ENCODE peak calls at places on chromosome 11, in six cellular contexts. S is HFF-Myc; D is kidney; P is fibroblast of the conjunctiva; I is right lobe of liver; W is activated T-helper 1 cell treated with anti-CD3 and anti-CD28 coated beads, Interleukin-12 subunit alpha, Interleukin-12 subunit beta, Interleukin-2, Interleukin-4 antibody, amounts not matched to agents 30 ng/mL and 10 ng/mL and 1 ng/mL, durations not matched to agents 14 hours and 24 hours and 36 hours. N is an unnamed sample.

GRCh38 chr11:85589373-85589772 is 37.8 kb downstream of the DLG2 start:
- DNase-seq in P (no peak), S (no peak), D (no peak), I (no peak), W (no peak), N (no peak)

GRCh38 chr11:75677275-75677674 is 8.4 kb upstream of the MAP6 start:
- DNase-seq in P (no peak), W (no peak), S (no peak), I (no peak), D (no peak), N (no peak)

GRCh38 chr11:89491141-89491690 is at the start of gene NOX4:
- DNase-seq in D (peak; percentile 80), I (peak; percentile 53), P (no peak), S (no peak), W (no peak), N (no peak)

GRCh38 chr11:107018274-107018901 is at the start of gene GUCY1A2:
- DNase-seq in S (no peak), D (peak; percentile 82), P (no peak), W (no peak), I (peak; percentile 53), N (no peak)

GRCh38 chr11:770642-771616 is 6.4 kb downstream of the GATD1 start:
- DNase-seq in D (peak; percentile 70), S (no peak), I (no peak), P (no peak), W (no peak), N (no peak)

GRCh38 chr11:83725718-83726117 is 439.6 kb upstream of the CCDC90B start:
- DNase-seq in D (no peak), I (no peak), S (no peak), W (no peak), P (no peak), N (no peak)

GRCh38 chr11:32173435-32173834 is 82.6 kb downstream of the RCN1 start:
- DNase-seq in S (peak; percentile 7), I (no peak), W (no peak), P (peak; percentile 41), D (peak; percentile 75), N (peak; percentile 38)

GRCh38 chr11:976431-977160 is 50.9 kb downstream of the AP2A2 start:
- DNase-seq in D (no peak), P (no peak), W (no peak), I (no peak), S (no peak), N (no peak)

GRCh38 chr11:93221539-93221938 is 23.7 kb upstream of the SLC36A4 start:
- DNase-seq in D (no peak), I (no peak), S (no peak), W (no peak), P (no peak), N (no peak)

GRCh38 chr11:47981667-47982404 is 1.5 kb downstream of the PTPRJ start:
- DNase-seq in W (no peak), D (peak; percentile 64), S (no peak), I (peak; percentile 76), P (no peak), N (no peak)

GRCh38 chr11:59660621-59661020 is 8.2 kb downstream of the PATL1 start:
- DNase-seq in D (no peak), I (no peak), W (no peak), S (no peak), P (no peak), N (no peak)

GRCh38 chr11:96256604-96257003 is 86.4 kb downstream of the MAML2 start:
- DNase-seq in I (no peak), D (no peak), P (no peak), W (no peak), S (no peak), N (no peak)

GRCh38 chr11:129694966-129695365 is 120.7 kb upstream of the TMEM45B start:
- DNase-seq in S (no peak), I (no peak), W (no peak), D (no peak), P (no peak), N (no peak)

GRCh38 chr11:110531056-110531756 is 101.5 kb downstream of the FDX1 start:
- DNase-seq in W (no peak), S (no peak), I (no peak), D (no peak), P (no peak), N (no peak)

GRCh38 chr11:1864831-1865665 is 12.2 kb downstream of the LSP1 start:
- DNase-seq in W (no peak), P (no peak), D (peak; percentile 78), S (no peak), I (peak; percentile 53), N (no peak)

GRCh38 chr11:63889344-63889743 is 27.6 kb downstream of the RCOR2 start:
- DNase-seq in S (no peak), I (no peak), W (no peak), P (no peak), D (no peak), N (no peak)

GRCh38 chr11:19259487-19260345 is 19.0 kb upstream of the E2F8 start:
- DNase-seq in I (peak; percentile 75), S (no peak), P (peak; percentile 27), D (peak; percentile 72), W (peak; percentile 36), N (no peak)